ENCODE peak calls at places on chromosome 14, in four cellular contexts. D is HepG2, S is H1, F is K562. V is an unnamed sample.

GRCh38 chr14:100030441-100031153 is 34.6 kb upstream of the EVL start:
- DNase-seq in D (no peak), S (no peak), F (no peak), V (no peak)

GRCh38 chr14:22314183-22314820 is 274.7 kb downstream of the DAD1 start:
- DNase-seq in D (peak; percentile 82), S (no peak), F (peak; percentile 29), V (peak; percentile 17)

GRCh38 chr14:60174352-60175254 is 9.4 kb upstream of the DHRS7 start:
- DNase-seq in D (no peak), S (no peak), F (no peak), V (no peak)

GRCh38 chr14:100950024-100950423 is 46.5 kb upstream of the RTL1 start:
- DNase-seq in D (no peak), S (no peak), F (no peak), V (no peak)

GRCh38 chr14:77059276-77059934 is 30.9 kb upstream of the IRF2BPL start:
- DNase-seq in D (peak; percentile 51), S (no peak), F (peak; percentile 75), V (no peak)

GRCh38 chr14:60645191-60645590 is 4.1 kb downstream of the SIX1 start:
- DNase-seq in D (no peak), S (no peak), F (no peak), V (no peak)

GRCh38 chr14:36553650-36554260 is 28.7 kb downstream of the NKX2-8 start:
- DNase-seq in D (peak; percentile 65), S (no peak), F (peak; percentile 38), V (no peak)

GRCh38 chr14:38718519-38718918 is 384.5 kb downstream of the SEC23A start:
- DNase-seq in D (no peak), S (no peak), F (no peak), V (no peak)

GRCh38 chr14:94536836-94537235 is 24.4 kb upstream of the SERPINA4 start:
- DNase-seq in D (peak; percentile 71), S (no peak), F (no peak), V (no peak)

GRCh38 chr14:86990396-86990795 is 1002.6 kb downstream of the GALC start:
- DNase-seq in D (no peak), S (no peak), F (no peak), V (no peak)

GRCh38 chr14:51277753-51278415 is 37.8 kb downstream of the TMX1 start:
- DNase-seq in D (no peak), S (no peak), F (no peak), V (no peak)

GRCh38 chr14:23186913-23187654 is 3.6 kb upstream of the SLC7A8 start:
- DNase-seq in D (peak; percentile 78), S (no peak), F (peak; percentile 69), V (no peak)

DNA sequence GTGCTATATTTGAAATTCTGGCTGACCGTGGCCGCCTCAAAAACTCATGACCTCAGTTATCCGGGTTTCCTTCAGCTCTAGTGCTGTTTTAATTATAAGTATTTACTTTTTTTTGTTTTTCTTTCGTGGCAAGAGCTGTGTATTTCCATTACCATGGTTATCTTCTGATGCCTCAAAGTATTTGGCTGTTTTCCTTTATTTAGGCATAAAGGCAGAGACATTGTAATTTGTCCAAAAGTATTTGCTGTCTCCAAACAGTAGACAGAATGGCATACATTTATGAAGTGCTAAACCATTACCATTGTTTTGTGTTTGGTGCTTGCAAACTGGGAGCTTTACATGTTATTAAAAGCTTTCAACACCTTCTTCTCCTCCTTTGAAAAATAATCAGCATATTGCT is 46.2 kb downstream of the FLRT2 start:
- DNase-seq in D (no peak), S (no peak), F (no peak), V (no peak)
- TF ChIP-seq POLR2A in D (no peak), S (no peak), F (no peak), V (no peak)

GRCh38 chr14:21039585-21040369 is 2.4 kb upstream of the RNASE7 start:
- DNase-seq in D (peak; percentile 85), S (no peak), F (no peak), V (no peak)

GRCh38 chr14:21043387-21044105 is 1.4 kb downstream of the RNASE7 start:
- DNase-seq in D (no peak), S (no peak), F (no peak), V (no peak)

GRCh38 chr14:21042918-21043317 is 756 bp downstream of the RNASE7 start:
- DNase-seq in D (no peak), S (no peak), F (no peak), V (no peak)

GRCh38 chr14:21040370-21040925 is 1.7 kb upstream of the RNASE7 start:
- DNase-seq in D (no peak), S (no peak), F (no peak), V (no peak)

DNA sequence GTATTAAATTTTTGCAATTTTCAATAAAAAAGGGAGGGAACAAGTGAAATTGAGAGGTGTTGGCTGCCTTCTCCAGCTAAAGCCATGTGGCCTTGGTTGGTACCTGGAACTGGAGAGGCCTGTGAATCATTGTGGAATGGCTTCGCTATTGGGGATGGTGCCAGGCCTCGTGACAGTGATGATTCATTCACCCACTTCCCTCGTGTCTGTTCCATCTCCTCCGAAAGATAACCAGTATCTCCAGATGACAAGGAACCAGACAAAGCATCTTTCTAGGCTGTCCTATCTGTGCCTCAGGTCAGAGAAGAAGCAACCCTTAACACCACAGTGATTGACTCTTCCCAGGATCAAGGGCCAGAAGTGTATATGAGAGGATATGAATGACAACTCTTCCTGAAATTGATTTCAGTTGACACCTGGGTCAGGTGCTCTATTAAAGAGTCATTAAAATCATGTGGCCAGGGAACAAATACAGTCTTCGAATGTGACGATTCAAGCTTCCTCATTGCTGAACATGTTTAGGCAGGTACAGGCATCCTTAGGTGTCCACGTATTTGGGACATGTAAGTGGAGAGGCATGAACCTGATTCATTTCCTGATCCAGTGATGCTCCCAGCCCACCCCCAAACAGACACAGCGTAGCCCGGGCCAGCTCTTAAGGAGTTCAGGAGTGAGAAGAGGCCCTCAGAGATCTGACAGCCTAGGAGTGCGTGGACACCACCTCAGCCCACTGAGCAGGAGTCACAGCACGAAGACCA is at the start of gene RNASE7:
- DNase-seq in D (no peak), S (no peak), F (no peak), V (no peak)
- TF ChIP-seq POLR2AphosphoS5 in D (no peak), S (no peak), F (no peak), V (no peak)

GRCh38 chr14:96039633-96040311 is 610 bp downstream of the C14orf132 start:
- DNase-seq in D (no peak), S (no peak), F (no peak), V (no peak)

GRCh38 chr14:96038558-96038919 is 623 bp upstream of the C14orf132 start:
- DNase-seq in D (no peak), S (no peak), F (no peak), V (no peak)

GRCh38 chr14:96042218-96042930 is 3.2 kb downstream of the C14orf132 start:
- DNase-seq in D (no peak), S (no peak), F (no peak), V (no peak)

GRCh38 chr14:96038920-96039632 is at the start of gene C14orf132:
- DNase-seq in D (no peak), S (no peak), F (peak; percentile 72), V (peak; percentile 40)

DNA sequence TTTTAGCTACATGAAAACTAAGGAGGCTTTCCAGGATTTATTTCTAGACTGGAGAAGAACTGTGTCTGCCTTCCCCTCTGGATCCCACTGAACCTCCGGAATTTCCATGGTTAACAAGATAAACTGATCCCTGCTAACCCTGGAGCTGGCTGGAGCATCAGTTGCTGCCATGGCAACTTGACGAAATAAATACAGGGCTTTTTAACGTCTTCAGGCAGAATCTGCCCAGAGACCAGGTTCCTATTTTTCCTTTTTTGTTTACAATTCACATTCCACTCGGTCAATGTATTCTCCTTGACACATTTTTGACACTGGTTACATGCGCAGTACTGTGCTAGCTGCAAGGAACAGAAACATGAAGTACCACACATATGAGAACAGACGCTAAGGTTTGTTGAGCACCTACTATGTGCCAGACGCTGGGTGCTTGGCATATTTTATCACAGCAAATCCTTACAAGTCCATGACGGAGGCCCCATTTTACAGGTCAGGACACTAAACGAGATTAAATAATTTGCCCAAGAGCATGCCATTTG is 1.7 kb downstream of the C14orf132 start:
- DNase-seq in D (no peak), S (no peak), F (no peak), V (no peak)
- TF ChIP-seq TAF1 in D (no peak), S (no peak), F (no peak), V (no peak)

GRCh38 chr14:54566152-54566409 is 847 bp upstream of the SAMD4A start:
- DNase-seq in D (no peak), S (no peak), F (no peak), V (no peak)

GRCh38 chr14:54567634-54568561 is 970 bp downstream of the SAMD4A start:
- DNase-seq in D (peak; percentile 14), S (no peak), F (peak; percentile 21), V (peak; percentile 43)

GRCh38 chr14:54567224-54567633 is 301 bp downstream of the SAMD4A start:
- DNase-seq in D (no peak), S (no peak), F (no peak), V (no peak)

GRCh38 chr14:54565236-54566151 is 1.4 kb upstream of the SAMD4A start:
- DNase-seq in D (peak; percentile 83), S (no peak), F (peak; percentile 64), V (peak; percentile 61)

DNA sequence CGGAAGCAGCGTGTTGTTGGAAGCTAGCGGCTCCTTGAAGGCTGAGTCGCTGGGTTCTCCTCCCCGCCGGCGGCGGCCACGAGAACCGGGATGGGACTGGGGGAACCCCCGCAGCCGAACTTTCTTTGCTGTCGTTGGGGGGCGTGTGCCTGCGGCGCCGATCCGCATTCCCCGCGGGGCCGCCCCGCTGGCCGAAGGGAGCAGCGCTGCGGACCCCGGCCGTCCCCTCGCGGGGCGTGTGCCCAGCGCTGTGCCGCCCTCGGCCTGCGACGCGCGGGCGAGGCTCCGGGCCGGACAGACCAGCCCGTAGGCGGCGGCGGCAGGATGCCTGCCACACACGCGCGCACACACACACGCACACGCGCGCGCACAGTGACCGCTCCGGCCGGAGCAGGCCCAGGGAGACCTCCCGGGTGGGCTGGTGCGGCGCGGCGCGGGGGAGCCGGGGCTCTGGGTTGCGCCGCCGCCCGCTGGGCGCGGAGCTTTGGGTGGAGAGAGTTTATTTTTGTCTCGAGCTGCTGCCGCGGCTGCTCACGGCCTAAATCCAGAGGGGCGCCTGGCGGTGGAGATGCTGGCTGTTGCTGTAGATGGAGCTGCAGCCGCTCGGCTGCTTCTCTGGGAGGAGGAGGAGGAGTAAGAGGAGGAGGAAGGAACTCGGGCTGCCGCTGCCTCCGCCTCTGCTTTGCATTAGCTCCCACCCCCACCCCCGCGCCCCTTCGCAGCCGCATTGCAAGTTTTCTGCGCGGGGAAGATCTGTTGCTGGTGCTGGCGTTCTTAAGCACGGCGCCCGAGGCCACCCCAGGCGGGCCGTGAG is at the start of gene SAMD4A:
- DNase-seq in D (peak; percentile 48), S (no peak), F (peak; percentile 47), V (peak; percentile 41)
- TF ChIP-seq POLR2A in D (no peak), S (no peak), F (peak; percentile 54), V (no peak)

GRCh38 chr14:74932401-74932901 is 9.4 kb upstream of the RPS6KL1 start:
- DNase-seq in D (no peak), S (no peak), F (no peak), V (no peak)
- TF ChIP-seq POLR2AphosphoS5 in D (no peak), S (no peak), F (no peak), V (no peak)

DNA sequence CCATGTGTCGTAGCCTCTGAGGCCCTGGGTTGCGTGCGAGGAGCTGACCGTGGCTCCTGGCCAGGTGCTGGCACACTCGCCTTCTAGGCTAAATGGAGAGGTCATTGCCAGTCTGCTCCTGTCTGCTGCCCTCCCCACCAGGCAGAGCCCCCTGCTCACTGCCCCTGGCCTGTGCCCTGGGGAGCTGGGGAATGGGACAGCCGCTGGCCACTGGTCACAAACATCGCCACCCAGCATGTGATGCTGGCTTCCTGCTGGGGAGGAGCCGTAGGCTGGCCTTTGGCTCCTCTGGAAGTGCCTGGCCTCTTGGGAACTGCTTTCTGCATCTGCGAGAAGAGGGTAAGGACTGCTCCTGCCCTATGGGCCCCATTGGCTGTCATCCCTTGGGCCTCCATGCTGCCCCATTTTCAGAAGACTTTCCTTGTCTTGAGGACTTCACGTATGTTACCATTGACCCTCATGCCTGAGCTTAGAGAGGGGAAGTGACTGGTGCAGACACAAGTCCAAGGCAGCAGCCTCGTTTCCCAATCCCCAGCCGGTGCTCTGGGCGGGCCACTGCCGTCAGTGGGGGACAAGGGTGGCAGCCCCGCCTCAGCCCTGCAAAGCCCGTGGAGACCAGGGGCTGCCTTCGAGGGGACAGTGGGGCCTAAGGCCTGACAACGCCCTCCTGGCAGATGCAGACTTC is 2.0 kb upstream of the TNFAIP2 start:
- DNase-seq in D (no peak), S (no peak), F (no peak), V (no peak)
- TF ChIP-seq TAF1 in D (no peak), S (no peak), F (no peak), V (no peak)

V was measured in GM12892.